ENCODE peak calls at places on chromosomes 6 and 20, in six cellular contexts. M is mucosa of descending colon, P is HT-29, X is mesenchymal stem cell, G is fibroblast of lung, F is choroid plexus epithelial cell. D is an unnamed sample.
A peak's percentile ranks its signal among the peaks of the same experiment; 100 is the strongest.

GRCh38 chr6:42745083-42745637 is 743 bp downstream of the TBCC start:
- DNase-seq in M (peak; percentile 62), P (peak; percentile 52), X (peak; percentile 67), G (peak; percentile 19), F (peak; percentile 59), D (no peak)

GRCh38 chr20:50645253-50646068 is 45.9 kb downstream of the RIPOR3 start:
- DNase-seq in M (peak; percentile 82), P (peak; percentile 99), X (peak; percentile 100), G (peak; percentile 99), F (peak; percentile 100), D (no peak)

GRCh38 chr6:107603029-107603428 is 113.1 kb downstream of the SOBP start:
- DNase-seq in M (no peak), P (no peak), X (no peak), G (no peak), F (no peak), D (no peak)

GRCh38 chr6:1535295-1535694 is 74.4 kb upstream of the FOXC1 start:
- DNase-seq in M (no peak), P (no peak), X (no peak), G (no peak), F (no peak), D (no peak)

GRCh38 chr20:18048191-18048590 is 9.5 kb downstream of the OVOL2 start:
- DNase-seq in M (no peak), P (no peak), X (no peak), G (no peak), F (no peak), D (no peak)

GRCh38 chr6:152404936-152405595 is 232.1 kb downstream of the SYNE1 start:
- DNase-seq in M (no peak), P (no peak), X (no peak), G (no peak), F (no peak), D (no peak)

GRCh38 chr20:46022411-46023147 is 6.4 kb upstream of the SLC12A5 start:
- DNase-seq in M (peak; percentile 75), P (peak; percentile 73), X (no peak), G (no peak), F (peak; percentile 26), D (no peak)

GRCh38 chr20:57143173-57143572 is 123.3 kb downstream of the BMP7 start:
- DNase-seq in M (no peak), P (no peak), X (no peak), G (no peak), F (no peak), D (no peak)

GRCh38 chr6:113050010-113050893 is 703.1 kb downstream of the RFPL4B start:
- DNase-seq in M (no peak), P (peak; percentile 28), X (no peak), G (no peak), F (peak; percentile 55), D (no peak)

GRCh38 chr6:24100336-24100735 is 25.7 kb upstream of the NRSN1 start:
- DNase-seq in M (no peak), P (no peak), X (no peak), G (no peak), F (no peak), D (no peak)

GRCh38 chr6:26056583-26057350 is 30.5 kb upstream of the HFE start:
- DNase-seq in M (peak; percentile 55), P (peak; percentile 65), X (no peak), G (peak; percentile 43), F (peak; percentile 40), D (no peak)

D was measured in mesenteric fat pad.